ENCODE peak calls at places on chromosomes 16 and 17, in five cellular contexts. F is ureter; H is Karpas-422; V is WTC11; W is stimulated activated CD4-positive, alpha-beta T cell treated with anti-CD3 and anti-CD28 coated beads, Interleukin-2, amount 100 ng/mL, for 24 hours. M is an unnamed sample.

GRCh38 chr17:63774141-63774981 is at the start of gene DDX42:
- DNase-seq in V (peak), W (peak), F (peak), H (no peak), M (peak)

GRCh38 chr17:1546292-1546922 is 16.2 kb downstream of the PITPNA start:
- DNase-seq in V (no peak), H (no peak), W (no peak), F (no peak), M (no peak)

GRCh38 chr17:50268040-50268439 is 6.2 kb upstream of the TMEM92 start:
- DNase-seq in V (no peak), W (no peak), H (no peak), F (peak), M (no peak)

GRCh38 chr16:73329363-73330306 is 281.7 kb upstream of the ZFHX3 start:
- DNase-seq in H (no peak), W (no peak), F (no peak), V (peak), M (peak)

GRCh38 chr17:7462474-7463367 is 16.7 kb downstream of the ZBTB4 start:
- DNase-seq in W (no peak), F (no peak), H (no peak), V (no peak), M (no peak)

GRCh38 chr17:66493283-66494019 is 191.0 kb downstream of the PRKCA start:
- DNase-seq in W (no peak), V (no peak), H (no peak), F (no peak), M (no peak)

GRCh38 chr16:65249768-65250167 is 127.9 kb upstream of the CDH11 start:
- DNase-seq in H (no peak), W (no peak), V (peak), F (peak), M (peak)

GRCh38 chr16:85393674-85394510 is 219.2 kb upstream of the GSE1 start:
- DNase-seq in H (peak), F (peak), V (peak), W (peak), M (no peak)

GRCh38 chr17:78366109-78366848 is 6.4 kb upstream of the SOCS3 start:
- DNase-seq in H (no peak), F (no peak), W (no peak), V (peak), M (no peak)

GRCh38 chr16:89404561-89404960 is 85.8 kb downstream of the ANKRD11 start:
- DNase-seq in W (no peak), V (no peak), H (no peak), F (no peak), M (no peak)

GRCh38 chr16:50548659-50549560 is 714 bp downstream of the NKD1 start:
- DNase-seq in H (no peak), F (no peak), W (peak), V (peak), M (no peak)

GRCh38 chr17:82791532-82791931 is 39.7 kb downstream of the TBCD start:
- DNase-seq in H (no peak), F (no peak), W (no peak), V (no peak), M (no peak)

GRCh38 chr16:70495425-70496182 is 27.8 kb downstream of the COG4 start:
- DNase-seq in H (no peak), W (no peak), F (no peak), V (no peak), M (no peak)

GRCh38 chr17:2433696-2434095 is 32.8 kb upstream of the MNT start:
- DNase-seq in F (no peak), H (no peak), W (no peak), V (no peak), M (no peak)

GRCh38 chr16:75074920-75075687 is 41.5 kb downstream of the LDHD start:
- DNase-seq in V (no peak), H (peak), W (peak), F (no peak), M (no peak)

GRCh38 chr16:2339521-2340484 is 725 bp downstream of the ABCA3 start:
- DNase-seq in H (peak), W (peak), V (peak), F (peak), M (peak)

GRCh38 chr17:74875155-74875969 is 2.6 kb upstream of the FDXR start:
- DNase-seq in V (no peak), W (no peak), F (no peak), H (no peak), M (no peak)

M was measured in amygdala.